ENCODE peak calls at places on chromosomes 12 and 14, in six cellular contexts. One of them, this sample, is unnamed.

GRCh38 chr14:28243600-28243999 is 523.0 kb upstream of the FOXG1 start:
- DNase-seq in foreskin fibroblast: peak; percentile 8
- DNase-seq in adrenal gland: no peak
- DNase-seq in GM23338: peak; percentile 30
- DNase-seq in heart left ventricle: no peak
- DNase-seq in fibroblast of pulmonary artery: peak; percentile 56
- DNase-seq in this sample: no peak

GRCh38 chr12:109946505-109946904 is 46.4 kb downstream of the TCHP start:
- DNase-seq in heart left ventricle: no peak
- DNase-seq in fibroblast of pulmonary artery: peak; percentile 44
- DNase-seq in foreskin fibroblast: peak; percentile 50
- DNase-seq in GM23338: peak; percentile 81
- DNase-seq in adrenal gland: no peak
- DNase-seq in this sample: peak; percentile 21

GRCh38 chr12:19967001-19967400 is 401.3 kb upstream of the PDE3A start:
- DNase-seq in foreskin fibroblast: no peak
- DNase-seq in adrenal gland: no peak
- DNase-seq in heart left ventricle: no peak
- DNase-seq in GM23338: no peak
- DNase-seq in fibroblast of pulmonary artery: peak; percentile 35
- DNase-seq in this sample: no peak

GRCh38 chr12:83040991-83041390 is 354.3 kb downstream of the TMTC2 start:
- DNase-seq in fibroblast of pulmonary artery: no peak
- DNase-seq in GM23338: no peak
- DNase-seq in foreskin fibroblast: no peak
- DNase-seq in adrenal gland: no peak
- DNase-seq in heart left ventricle: no peak
- DNase-seq in this sample: no peak

GRCh38 chr14:50677527-50678063 is 9.5 kb upstream of the SAV1 start:
- DNase-seq in adrenal gland: no peak
- DNase-seq in fibroblast of pulmonary artery: peak; percentile 76
- DNase-seq in foreskin fibroblast: peak; percentile 79
- DNase-seq in heart left ventricle: no peak
- DNase-seq in GM23338: no peak
- DNase-seq in this sample: peak; percentile 64

GRCh38 chr12:132129007-132129406 is 15.1 kb downstream of the DDX51 start:
- DNase-seq in foreskin fibroblast: no peak
- DNase-seq in heart left ventricle: no peak
- DNase-seq in GM23338: no peak
- DNase-seq in adrenal gland: no peak
- DNase-seq in fibroblast of pulmonary artery: no peak
- DNase-seq in this sample: no peak

GRCh38 chr14:30753452-30753851 is 120.9 kb upstream of the COCH start:
- DNase-seq in heart left ventricle: no peak
- DNase-seq in adrenal gland: no peak
- DNase-seq in GM23338: no peak
- DNase-seq in fibroblast of pulmonary artery: no peak
- DNase-seq in foreskin fibroblast: no peak
- DNase-seq in this sample: no peak

GRCh38 chr12:125079943-125080645 is 14.9 kb downstream of the AACS start:
- DNase-seq in fibroblast of pulmonary artery: peak; percentile 16
- DNase-seq in foreskin fibroblast: peak; percentile 71
- DNase-seq in heart left ventricle: peak; percentile 50
- DNase-seq in GM23338: no peak
- DNase-seq in adrenal gland: no peak
- DNase-seq in this sample: peak; percentile 75

GRCh38 chr12:123532808-123533649 is 490 bp downstream of the RILPL1 start:
- DNase-seq in adrenal gland: peak; percentile 76
- DNase-seq in GM23338: peak; percentile 76
- DNase-seq in fibroblast of pulmonary artery: peak; percentile 35
- DNase-seq in heart left ventricle: peak; percentile 71
- DNase-seq in foreskin fibroblast: peak; percentile 64
- DNase-seq in this sample: peak; percentile 40

GRCh38 chr14:52473557-52473956 is 78.7 kb downstream of the TXNDC16 start:
- DNase-seq in GM23338: peak; percentile 38
- DNase-seq in fibroblast of pulmonary artery: peak; percentile 71
- DNase-seq in heart left ventricle: no peak
- DNase-seq in foreskin fibroblast: peak; percentile 63
- DNase-seq in adrenal gland: no peak
- DNase-seq in this sample: peak; percentile 57

GRCh38 chr12:129641916-129642315 is 261.9 kb downstream of the TMEM132D start:
- DNase-seq in fibroblast of pulmonary artery: no peak
- DNase-seq in adrenal gland: no peak
- DNase-seq in foreskin fibroblast: no peak
- DNase-seq in GM23338: no peak
- DNase-seq in heart left ventricle: no peak
- DNase-seq in this sample: no peak

GRCh38 chr14:103679351-103679750 is 35.9 kb downstream of the XRCC3 start:
- DNase-seq in GM23338: peak; percentile 62
- DNase-seq in foreskin fibroblast: peak; percentile 46
- DNase-seq in adrenal gland: no peak
- DNase-seq in heart left ventricle: peak; percentile 57
- DNase-seq in fibroblast of pulmonary artery: peak; percentile 29
- DNase-seq in this sample: peak; percentile 39

GRCh38 chr12:113609692-113610469 is 138.2 kb upstream of the LHX5 start:
- DNase-seq in adrenal gland: no peak
- DNase-seq in foreskin fibroblast: no peak
- DNase-seq in heart left ventricle: no peak
- DNase-seq in fibroblast of pulmonary artery: no peak
- DNase-seq in GM23338: peak; percentile 81
- DNase-seq in this sample: no peak

GRCh38 chr12:106239951-106240335 is 7.9 kb downstream of the CKAP4 start:
- DNase-seq in foreskin fibroblast: no peak
- DNase-seq in fibroblast of pulmonary artery: no peak
- DNase-seq in heart left ventricle: no peak
- DNase-seq in adrenal gland: no peak
- DNase-seq in GM23338: no peak
- DNase-seq in this sample: no peak

GRCh38 chr14:94581127-94581999 is at the start of gene SERPINA5:
- DNase-seq in heart left ventricle: peak; percentile 59
- DNase-seq in foreskin fibroblast: peak; percentile 73
- DNase-seq in fibroblast of pulmonary artery: peak; percentile 45
- DNase-seq in GM23338: peak; percentile 46
- DNase-seq in adrenal gland: peak; percentile 88
- DNase-seq in this sample: peak; percentile 24

GRCh38 chr12:132429932-132430643 is 59.9 kb upstream of the FBRSL1 start:
- DNase-seq in foreskin fibroblast: peak; percentile 36
- DNase-seq in heart left ventricle: no peak
- DNase-seq in GM23338: peak; percentile 71
- DNase-seq in fibroblast of pulmonary artery: no peak
- DNase-seq in adrenal gland: no peak
- DNase-seq in this sample: no peak

GRCh38 chr14:77301103-77301502 is 19.6 kb downstream of the POMT2 start:
- DNase-seq in GM23338: peak; percentile 97
- DNase-seq in adrenal gland: peak; percentile 84
- DNase-seq in foreskin fibroblast: peak; percentile 91
- DNase-seq in heart left ventricle: peak; percentile 82
- DNase-seq in fibroblast of pulmonary artery: peak; percentile 90
- DNase-seq in this sample: peak; percentile 85

GRCh38 chr12:28681980-28682379 is 467.1 kb upstream of the FAR2 start:
- DNase-seq in GM23338: no peak
- DNase-seq in foreskin fibroblast: no peak
- DNase-seq in fibroblast of pulmonary artery: no peak
- DNase-seq in adrenal gland: no peak
- DNase-seq in heart left ventricle: no peak
- DNase-seq in this sample: no peak

GRCh38 chr12:106894774-106895173 is 60.9 kb upstream of the TMEM263 start:
- DNase-seq in fibroblast of pulmonary artery: no peak
- DNase-seq in foreskin fibroblast: no peak
- DNase-seq in heart left ventricle: no peak
- DNase-seq in GM23338: no peak
- DNase-seq in adrenal gland: no peak
- DNase-seq in this sample: no peak

GRCh38 chr12:108860443-108860842 is 3.1 kb upstream of the SSH1 start:
- DNase-seq in foreskin fibroblast: no peak
- DNase-seq in GM23338: no peak
- DNase-seq in fibroblast of pulmonary artery: no peak
- DNase-seq in adrenal gland: no peak
- DNase-seq in heart left ventricle: no peak
- DNase-seq in this sample: no peak

GRCh38 chr12:117212563-117213190 is 22.4 kb upstream of the FBXO21 start:
- DNase-seq in adrenal gland: peak; percentile 78
- DNase-seq in heart left ventricle: peak; percentile 60
- DNase-seq in GM23338: peak; percentile 91
- DNase-seq in foreskin fibroblast: peak; percentile 90
- DNase-seq in fibroblast of pulmonary artery: peak; percentile 86
- DNase-seq in this sample: peak; percentile 82

GRCh38 chr14:52227559-52228222 is 39.8 kb upstream of the PTGDR start:
- DNase-seq in heart left ventricle: no peak
- DNase-seq in fibroblast of pulmonary artery: no peak
- DNase-seq in foreskin fibroblast: no peak
- DNase-seq in adrenal gland: no peak
- DNase-seq in GM23338: no peak
- DNase-seq in this sample: no peak

GRCh38 chr14:93720076-93720815 is 68.0 kb downstream of the PRIMA1 start:
- DNase-seq in foreskin fibroblast: no peak
- DNase-seq in adrenal gland: no peak
- DNase-seq in heart left ventricle: no peak
- DNase-seq in GM23338: no peak
- DNase-seq in fibroblast of pulmonary artery: no peak
- DNase-seq in this sample: no peak

GRCh38 chr12:96171905-96172304 is 22.3 kb upstream of the ELK3 start:
- DNase-seq in heart left ventricle: no peak
- DNase-seq in fibroblast of pulmonary artery: no peak
- DNase-seq in GM23338: no peak
- DNase-seq in adrenal gland: no peak
- DNase-seq in foreskin fibroblast: no peak
- DNase-seq in this sample: no peak

GRCh38 chr14:64421166-64421565 is 33.0 kb downstream of the MTHFD1 start:
- DNase-seq in fibroblast of pulmonary artery: peak; percentile 83
- DNase-seq in heart left ventricle: no peak
- DNase-seq in foreskin fibroblast: peak; percentile 87
- DNase-seq in adrenal gland: no peak
- DNase-seq in GM23338: no peak
- DNase-seq in this sample: peak; percentile 23

GRCh38 chr14:64422753-64423152 is 34.6 kb downstream of the MTHFD1 start:
- DNase-seq in foreskin fibroblast: no peak
- DNase-seq in heart left ventricle: no peak
- DNase-seq in GM23338: no peak
- DNase-seq in adrenal gland: no peak
- DNase-seq in fibroblast of pulmonary artery: no peak
- DNase-seq in this sample: no peak

GRCh38 chr14:64419003-64419402 is 30.9 kb downstream of the MTHFD1 start:
- DNase-seq in adrenal gland: no peak
- DNase-seq in foreskin fibroblast: no peak
- DNase-seq in GM23338: no peak
- DNase-seq in fibroblast of pulmonary artery: no peak
- DNase-seq in heart left ventricle: no peak
- DNase-seq in this sample: no peak

GRCh38 chr14:64422006-64422405 is 33.9 kb downstream of the MTHFD1 start:
- DNase-seq in fibroblast of pulmonary artery: no peak
- DNase-seq in heart left ventricle: no peak
- DNase-seq in foreskin fibroblast: no peak
- DNase-seq in adrenal gland: no peak
- DNase-seq in GM23338: no peak
- DNase-seq in this sample: no peak

GRCh38 chr14:64423987-64424386 is 35.8 kb downstream of the MTHFD1 start:
- DNase-seq in fibroblast of pulmonary artery: peak; percentile 72
- DNase-seq in GM23338: no peak
- DNase-seq in foreskin fibroblast: peak; percentile 66
- DNase-seq in heart left ventricle: no peak
- DNase-seq in adrenal gland: no peak
- DNase-seq in this sample: no peak
- TF ChIP-seq CTCF in fibroblast of pulmonary artery: no peak
- TF ChIP-seq CTCF in GM23338: no peak
- TF ChIP-seq CTCF in foreskin fibroblast: no peak
- TF ChIP-seq CTCF in heart left ventricle: no peak
- TF ChIP-seq CTCF in adrenal gland: no peak
- TF ChIP-seq CTCF in this sample: no peak

GRCh38 chr14:101083564-101084435 is 180.3 kb upstream of the RTL1 start:
- DNase-seq in GM23338: peak; percentile 81
- DNase-seq in fibroblast of pulmonary artery: no peak
- DNase-seq in heart left ventricle: no peak
- DNase-seq in foreskin fibroblast: no peak
- DNase-seq in adrenal gland: no peak
- DNase-seq in this sample: no peak
- TF ChIP-seq CTCF in GM23338: peak; percentile 52
- TF ChIP-seq CTCF in fibroblast of pulmonary artery: peak; percentile 9
- TF ChIP-seq CTCF in heart left ventricle: no peak
- TF ChIP-seq CTCF in foreskin fibroblast: no peak
- TF ChIP-seq CTCF in adrenal gland: no peak
- TF ChIP-seq CTCF in this sample: no peak

GRCh38 chr14:21103165-21103709 is 2.4 kb downstream of the TMEM253 start:
- DNase-seq in GM23338: peak; percentile 51
- DNase-seq in fibroblast of pulmonary artery: no peak
- DNase-seq in foreskin fibroblast: no peak
- DNase-seq in heart left ventricle: no peak
- DNase-seq in adrenal gland: peak; percentile 22
- DNase-seq in this sample: no peak
- TF ChIP-seq CTCF in GM23338: no peak
- TF ChIP-seq CTCF in fibroblast of pulmonary artery: no peak
- TF ChIP-seq CTCF in foreskin fibroblast: no peak
- TF ChIP-seq CTCF in heart left ventricle: no peak
- TF ChIP-seq CTCF in adrenal gland: no peak
- TF ChIP-seq CTCF in this sample: no peak

GRCh38 chr14:74207943-74208342 is 31.3 kb upstream of the VSX2 start:
- DNase-seq in fibroblast of pulmonary artery: peak; percentile 3
- DNase-seq in heart left ventricle: no peak
- DNase-seq in foreskin fibroblast: no peak
- DNase-seq in adrenal gland: no peak
- DNase-seq in GM23338: peak; percentile 86
- DNase-seq in this sample: no peak
- TF ChIP-seq CTCF in fibroblast of pulmonary artery: peak; percentile 22
- TF ChIP-seq CTCF in heart left ventricle: no peak
- TF ChIP-seq CTCF in foreskin fibroblast: no peak
- TF ChIP-seq CTCF in adrenal gland: no peak
- TF ChIP-seq CTCF in GM23338: peak; percentile 89
- TF ChIP-seq CTCF in this sample: peak; percentile 17

DNA sequence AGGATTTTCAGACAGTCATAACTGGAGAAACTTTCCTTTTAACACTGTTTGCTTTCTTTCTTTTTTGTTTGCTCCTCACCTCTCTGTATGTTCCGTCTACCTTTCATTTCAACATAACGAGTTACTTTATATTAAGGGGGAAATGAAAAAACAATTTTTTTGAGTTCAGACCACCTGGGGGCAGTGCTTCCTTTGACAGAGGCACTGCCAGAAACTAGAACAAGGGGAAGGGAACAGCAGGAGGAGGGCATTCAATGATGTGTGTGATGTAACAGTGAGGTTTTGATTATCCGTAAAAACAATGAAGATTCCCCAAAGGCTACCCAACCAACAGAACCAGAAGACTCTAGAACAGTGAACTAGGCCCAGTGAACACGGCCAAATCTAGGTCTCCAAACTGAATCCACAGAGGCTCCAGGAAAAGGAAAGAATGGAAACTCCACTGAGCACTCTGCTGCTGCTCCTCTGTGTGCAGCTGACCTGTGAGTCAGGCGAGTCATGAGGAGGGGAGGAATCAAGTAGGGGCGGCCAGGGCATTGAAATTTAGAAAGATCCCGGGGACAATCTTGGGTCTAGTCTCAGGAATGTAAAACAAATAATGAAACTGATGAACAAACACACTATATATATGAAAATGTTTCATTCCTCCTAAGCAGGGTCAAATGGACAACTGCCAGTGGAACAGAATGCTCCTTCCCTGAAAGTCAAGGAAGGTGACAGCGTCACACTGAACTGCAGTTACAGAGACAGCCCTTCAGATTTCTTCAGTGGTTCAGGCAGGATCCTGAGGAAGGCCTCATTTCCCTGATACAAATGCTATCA is 323.5 kb downstream of the DAD1 start:
- DNase-seq in adrenal gland: no peak
- DNase-seq in heart left ventricle: no peak
- DNase-seq in GM23338: peak; percentile 46
- DNase-seq in foreskin fibroblast: no peak
- DNase-seq in fibroblast of pulmonary artery: peak; percentile 8
- DNase-seq in this sample: no peak
- TF ChIP-seq CTCF in adrenal gland: no peak
- TF ChIP-seq CTCF in heart left ventricle: no peak
- TF ChIP-seq CTCF in GM23338: peak; percentile 46
- TF ChIP-seq CTCF in foreskin fibroblast: no peak
- TF ChIP-seq CTCF in fibroblast of pulmonary artery: peak; percentile 4
- TF ChIP-seq CTCF in this sample: no peak